ENCODE peak calls at places on chromosomes 6 and 20, in nine cellular contexts. V, H, K, M, U, Y, G, S and L are unnamed samples.

GRCh38 chr20:49775229-49775693 is 37.4 kb upstream of the SLC9A8 start:
- DNase-seq in V (no peak), S (no peak), Y (peak; percentile 90), K (peak; percentile 87), M (peak; percentile 77), H (peak; percentile 63), G (peak; percentile 70), U (no peak), L (no peak)

GRCh38 chr20:11585752-11586352 is 331.8 kb upstream of the BTBD3 start:
- DNase-seq in K (peak; percentile 9), V (no peak), S (no peak), Y (peak; percentile 27), H (no peak), G (peak; percentile 54), M (peak; percentile 23), U (no peak), L (no peak)

GRCh38 chr20:3932277-3933073 is 43.3 kb downstream of the PANK2 start:
- DNase-seq in G (no peak), U (no peak), V (no peak), K (peak; percentile 49), H (no peak), S (no peak), M (no peak), Y (no peak), L (no peak)

GRCh38 chr6:105882071-105882803 is 203.9 kb upstream of the PRDM1 start:
- DNase-seq in Y (no peak), K (peak; percentile 26), H (no peak), V (no peak), G (no peak), M (no peak), U (no peak), S (no peak), L (no peak)

GRCh38 chr20:56483970-56484369 is 15.5 kb downstream of the RTF2 start:
- DNase-seq in G (no peak), V (no peak), Y (no peak), K (no peak), M (no peak), H (no peak), S (no peak), U (no peak), L (no peak)

GRCh38 chr20:59082077-59082740 is 39.6 kb upstream of the PRELID3B start:
- DNase-seq in M (peak; percentile 23), H (no peak), K (peak; percentile 11), V (no peak), U (peak; percentile 37), G (no peak), S (no peak), Y (peak; percentile 12), L (no peak)

GRCh38 chr6:159220093-159220492 is 50.9 kb downstream of the FNDC1 start:
- DNase-seq in S (no peak), K (no peak), Y (no peak), U (no peak), H (no peak), M (no peak), G (no peak), V (no peak), L (no peak)

GRCh38 chr6:134436281-134436815 is 118.4 kb upstream of the SGK1 start:
- DNase-seq in H (no peak), K (peak; percentile 97), U (peak; percentile 37), V (peak; percentile 84), S (no peak), G (peak; percentile 71), M (peak; percentile 75), Y (peak; percentile 93), L (peak; percentile 61)

GRCh38 chr6:37861452-37861851 is 41.9 kb downstream of the ZFAND3 start:
- DNase-seq in H (no peak), S (no peak), Y (no peak), M (no peak), K (no peak), U (no peak), V (no peak), G (no peak), L (no peak)

GRCh38 chr6:37858363-37858762 is 38.8 kb downstream of the ZFAND3 start:
- DNase-seq in H (no peak), K (no peak), Y (no peak), G (no peak), V (no peak), U (no peak), M (no peak), S (no peak), L (no peak)

GRCh38 chr6:37862992-37863391 is 43.5 kb downstream of the ZFAND3 start:
- DNase-seq in G (no peak), K (no peak), Y (peak; percentile 15), S (no peak), H (no peak), V (no peak), M (no peak), U (no peak), L (no peak)

GRCh38 chr6:37862415-37862814 is 42.9 kb downstream of the ZFAND3 start:
- DNase-seq in S (no peak), U (no peak), G (no peak), K (no peak), V (no peak), H (no peak), Y (no peak), M (no peak), L (no peak)

GRCh38 chr6:37860226-37860839 is 40.8 kb downstream of the ZFAND3 start:
- DNase-seq in M (peak; percentile 12), H (peak; percentile 41), V (no peak), K (peak; percentile 71), G (peak; percentile 35), Y (peak; percentile 67), S (no peak), U (peak; percentile 35), L (no peak)
- TF ChIP-seq CTCF in M (peak; percentile 60), H (peak; percentile 39), V (peak; percentile 76), K (peak; percentile 67), G (peak; percentile 55), Y (peak; percentile 68), S (peak; percentile 56), U (peak; percentile 84), L (peak; percentile 71)

DNA sequence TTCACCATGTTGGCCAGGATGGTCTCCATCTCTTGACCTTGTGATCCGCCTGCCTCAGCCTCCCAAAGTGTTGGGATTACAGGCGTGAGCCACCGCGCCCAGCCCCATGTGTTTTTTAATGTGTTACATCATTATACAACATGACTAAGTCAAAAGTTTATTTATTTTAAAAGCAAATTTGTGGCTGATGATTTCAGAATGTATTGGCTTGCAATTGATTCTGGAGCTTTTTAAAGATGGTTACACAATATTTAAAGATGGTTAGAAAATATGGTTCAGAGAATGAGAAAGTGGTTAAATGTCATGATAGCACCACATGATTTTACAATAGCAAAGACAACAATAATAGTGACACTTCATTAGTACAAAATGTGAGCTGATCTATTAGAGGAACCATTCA is 80.5 kb downstream of the SASH1 start:
- DNase-seq in K (peak; percentile 82), S (no peak), G (no peak), V (no peak), H (no peak), Y (no peak), U (no peak), M (no peak), L (no peak)
- H3K27ac ChIP-seq in K (peak overlapping the region; percentile 16), S (no peak overlapping the region), G (no peak overlapping the region), V (peak overlapping the region; percentile 30), H (no peak overlapping the region), Y (no peak overlapping the region), U (no peak overlapping the region), M (no peak overlapping the region), L (no peak overlapping the region)

GRCh38 chr6:117276778-117277177 is 11.4 kb downstream of the VGLL2 start:
- DNase-seq in V (no peak), M (no peak), H (no peak), K (no peak), U (no peak), S (no peak), G (no peak), Y (no peak), L (no peak)

GRCh38 chr6:117275205-117275604 is 9.8 kb downstream of the VGLL2 start:
- DNase-seq in G (no peak), H (no peak), M (no peak), Y (no peak), S (no peak), V (no peak), U (no peak), K (no peak), L (no peak)

GRCh38 chr6:117275711-117276110 is 10.4 kb downstream of the VGLL2 start:
- DNase-seq in U (no peak), H (no peak), S (no peak), Y (no peak), V (no peak), K (no peak), G (no peak), M (no peak), L (no peak)

GRCh38 chr6:117280922-117281321 is 15.6 kb downstream of the VGLL2 start:
- DNase-seq in S (no peak), V (no peak), M (peak; percentile 7), K (no peak), H (no peak), U (no peak), Y (no peak), G (no peak), L (no peak)
- TF ChIP-seq CTCF in S (peak; percentile 11), V (no peak), M (peak; percentile 23), K (no peak), H (no peak), U (peak; percentile 47), Y (peak; percentile 18), G (no peak), L (no peak)

GRCh38 chr20:2509468-2509781 is 710 bp upstream of the ZNF343 start:
- DNase-seq in H (no peak), S (no peak), Y (peak; percentile 25), U (no peak), K (no peak), V (no peak), G (no peak), M (no peak), L (no peak)

GRCh38 chr20:2509794-2510193 is 1.1 kb upstream of the ZNF343 start:
- DNase-seq in V (no peak), G (peak; percentile 22), H (no peak), S (no peak), M (no peak), U (no peak), K (no peak), Y (no peak), L (no peak)

GRCh38 chr20:2507464-2507863 is 1.3 kb downstream of the ZNF343 start:
- DNase-seq in S (no peak), M (no peak), H (no peak), K (peak; percentile 8), G (no peak), V (no peak), Y (no peak), U (no peak), L (no peak)

GRCh38 chr20:2508631-2509467 is at the start of gene ZNF343:
- DNase-seq in G (peak; percentile 88), K (peak; percentile 81), U (peak; percentile 88), H (peak; percentile 81), M (peak; percentile 63), V (peak; percentile 82), S (peak; percentile 86), Y (peak; percentile 82), L (peak; percentile 77)

DNA sequence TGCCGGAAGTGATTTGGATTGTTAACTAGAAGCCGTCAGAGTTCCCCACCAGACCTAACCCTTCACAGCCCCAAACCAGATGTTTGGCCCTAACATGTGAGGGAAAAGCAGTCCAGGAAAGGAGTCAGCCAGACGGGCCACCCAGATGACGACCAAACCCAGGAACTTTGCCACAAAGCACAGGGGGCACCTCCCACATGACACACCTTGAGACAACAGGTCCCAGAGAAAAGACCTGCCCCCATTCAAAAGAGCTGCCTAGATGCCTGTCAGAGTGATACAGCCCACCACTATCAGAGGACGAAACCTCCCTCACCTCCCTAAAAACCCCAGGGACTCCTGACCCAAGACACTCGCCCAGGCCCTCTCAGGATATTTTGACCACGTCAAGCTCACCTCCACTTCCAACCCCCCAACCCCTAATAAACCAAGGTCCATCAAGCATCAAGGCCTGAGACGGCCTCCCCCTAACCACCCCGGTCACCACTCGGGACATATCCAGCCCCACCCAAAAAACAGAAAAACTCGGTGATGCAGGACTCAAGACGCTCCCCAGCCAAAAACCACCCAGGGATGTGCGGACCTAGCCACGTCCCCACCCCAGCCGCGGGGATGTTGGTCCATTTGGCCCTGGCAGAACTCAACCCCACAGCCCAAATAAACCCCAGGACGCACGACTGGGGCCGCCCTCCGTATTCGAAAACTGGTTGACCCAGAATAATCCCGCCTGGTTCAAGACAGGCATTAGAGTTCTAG is 662 bp downstream of the ZNF343 start:
- DNase-seq in M (no peak), K (peak; percentile 53), U (peak; percentile 4), S (no peak), H (peak; percentile 11), G (peak; percentile 16), V (no peak), Y (peak; percentile 35), L (no peak)
- H3K27ac ChIP-seq in M (peak overlapping the region; percentile 59), K (peak overlapping the region; percentile 93), U (no peak overlapping the region), S (peak overlapping the region; percentile 64), H (peak overlapping the region; percentile 77), G (peak overlapping the region; percentile 81), V (peak overlapping the region; percentile 96), Y (no peak overlapping the region), L (no peak overlapping the region)